ENCODE peak calls at places on chromosomes 12 and 14, in six cellular contexts. R is breast epithelium, H is AG04450, L is stomach, B is GM06990, C is dorsolateral prefrontal cortex. G is an unnamed sample.

GRCh38 chr14:51302319-51303030 is 62.4 kb downstream of the TMX1 start:
- DNase-seq in R (no peak), B (no peak), L (no peak), H (no peak), C (no peak), G (no peak)

GRCh38 chr12:40820794-40821484 is 128.7 kb downstream of the CNTN1 start:
- DNase-seq in R (no peak), C (no peak), B (no peak), L (no peak), H (no peak), G (no peak)

GRCh38 chr12:110741795-110742717 is 635 bp downstream of the PPP1CC start:
- DNase-seq in R (no peak), L (peak), B (peak), C (no peak), H (no peak), G (peak)

GRCh38 chr12:46483572-46484395 is 111.2 kb upstream of the SLC38A2 start:
- DNase-seq in C (no peak), L (no peak), H (no peak), R (no peak), B (no peak), G (no peak)

GRCh38 chr14:58977366-58977765 is 211.1 kb upstream of the DAAM1 start:
- DNase-seq in H (no peak), L (no peak), R (no peak), B (no peak), C (no peak), G (no peak)

GRCh38 chr14:93959239-93960107 is 16.9 kb downstream of the ASB2 start:
- DNase-seq in H (peak), R (peak), L (peak), B (peak), C (no peak), G (peak)

GRCh38 chr12:42090899-42091298 is 53.8 kb downstream of the GXYLT1 start:
- DNase-seq in C (no peak), H (peak), R (no peak), B (no peak), L (no peak), G (no peak)

GRCh38 chr14:67186789-67187188 is 2.5 kb upstream of the GARIN2 start:
- DNase-seq in H (no peak), C (no peak), B (no peak), L (no peak), R (no peak), G (no peak)

GRCh38 chr12:122356192-122356635 is 66.3 kb downstream of the CLIP1 start:
- DNase-seq in L (peak), B (peak), R (no peak), H (peak), C (no peak), G (no peak)

GRCh38 chr12:69595689-69596088 is 10.4 kb downstream of the CCT2 start:
- DNase-seq in L (no peak), H (no peak), C (no peak), B (no peak), R (no peak), G (no peak)

GRCh38 chr14:39614292-39614923 is 182.2 kb upstream of the FBXO33 start:
- DNase-seq in R (no peak), C (no peak), B (no peak), L (no peak), H (no peak), G (no peak)

GRCh38 chr12:46553266-46553665 is 180.7 kb upstream of the SLC38A2 start:
- DNase-seq in R (no peak), H (no peak), B (no peak), L (no peak), C (no peak), G (no peak)

GRCh38 chr12:53744730-53745129 is 7.0 kb downstream of the CISTR start:
- DNase-seq in R (no peak), C (no peak), H (no peak), L (no peak), B (no peak), G (no peak)

GRCh38 chr12:70853326-70853725 is 67.2 kb downstream of the PTPRR start:
- DNase-seq in H (peak), R (peak), L (no peak), B (no peak), C (no peak), G (no peak)

GRCh38 chr12:26126340-26127284 is 1.8 kb upstream of the BHLHE41 start:
- DNase-seq in R (peak), B (peak), H (no peak), C (peak), L (peak), G (peak)

GRCh38 chr12:47397664-47398281 is 308.1 kb downstream of the RPAP3 start:
- DNase-seq in H (no peak), L (no peak), C (no peak), R (no peak), B (no peak), G (no peak)

GRCh38 chr14:30298266-30298795 is 260.6 kb upstream of the G2E3 start:
- DNase-seq in R (no peak), L (no peak), H (no peak), B (no peak), C (no peak), G (no peak)

GRCh38 chr12:121099779-121100178 is 32.9 kb upstream of the P2RX7 start:
- DNase-seq in C (no peak), B (no peak), L (no peak), H (no peak), R (no peak), G (no peak)

GRCh38 chr12:121090576-121091125 is 42.0 kb upstream of the P2RX7 start:
- DNase-seq in H (no peak), L (no peak), B (no peak), C (no peak), R (no peak), G (no peak)

GRCh38 chr12:121092034-121092433 is 40.6 kb upstream of the P2RX7 start:
- DNase-seq in L (no peak), C (no peak), R (no peak), B (no peak), H (no peak), G (no peak)

GRCh38 chr12:121093487-121093891 is 39.2 kb upstream of the P2RX7 start:
- DNase-seq in H (no peak), C (no peak), L (no peak), R (no peak), B (no peak), G (no peak)

GRCh38 chr12:121096199-121096798 is 36.4 kb upstream of the P2RX7 start:
- DNase-seq in H (no peak), L (no peak), B (no peak), C (no peak), R (no peak), G (no peak)
- TF ChIP-seq CTCF in H (no peak), L (no peak), B (no peak), C (no peak), R (no peak), G (no peak)

DNA sequence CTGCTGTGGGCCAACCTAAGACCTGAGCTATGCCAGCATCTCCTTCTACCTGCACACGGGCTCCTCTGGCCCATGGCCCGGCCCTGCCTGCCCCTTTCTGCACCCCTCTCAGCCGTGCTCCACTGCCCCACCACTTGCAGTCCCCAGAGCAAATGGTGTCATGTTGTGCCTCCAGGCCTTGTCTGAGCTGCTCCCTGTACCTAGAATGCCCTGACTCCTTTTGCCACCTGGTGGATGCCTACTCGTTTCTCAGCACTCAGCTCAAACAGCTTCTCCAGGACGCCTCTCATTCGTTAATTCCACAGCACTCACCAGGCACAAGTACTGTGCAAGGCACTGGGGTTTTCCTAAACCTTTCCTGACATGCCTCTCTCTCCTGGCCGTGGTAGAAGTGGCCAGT is 63.2 kb upstream of the PNMA1 start:
- DNase-seq in B (no peak), R (no peak), C (no peak), H (no peak), L (no peak), G (no peak)
- TF ChIP-seq CTCF in B (peak), R (peak), C (no peak), H (no peak), L (no peak), G (no peak)

GRCh38 chr12:62925680-62926079 is 9.3 kb downstream of the PPM1H start:
- DNase-seq in R (no peak), H (no peak), L (no peak), B (no peak), C (no peak), G (no peak)
- TF ChIP-seq CTCF in R (no peak), H (no peak), L (no peak), B (no peak), C (no peak), G (no peak)

GRCh38 chr12:124568431-124569374 is 1.3 kb upstream of the NCOR2 start:
- DNase-seq in L (peak), B (peak), C (no peak), H (peak), R (peak), G (no peak)

GRCh38 chr12:124567673-124568373 is 411 bp upstream of the NCOR2 start:
- DNase-seq in H (peak), B (peak), C (peak), L (peak), R (peak), G (peak)

GRCh38 chr12:124566181-124567034 is 1.0 kb downstream of the NCOR2 start:
- DNase-seq in C (peak), R (peak), L (peak), H (peak), B (peak), G (peak)

GRCh38 chr12:124565656-124566180 is 1.7 kb downstream of the NCOR2 start:
- DNase-seq in L (no peak), H (no peak), B (no peak), C (no peak), R (no peak), G (no peak)

GRCh38 chr12:124567035-124567672 is at the start of gene NCOR2:
- DNase-seq in C (no peak), L (no peak), B (peak), R (no peak), H (no peak), G (peak)
- TF ChIP-seq CTCF in C (no peak), L (no peak), B (no peak), R (no peak), H (no peak), G (no peak)

DNA sequence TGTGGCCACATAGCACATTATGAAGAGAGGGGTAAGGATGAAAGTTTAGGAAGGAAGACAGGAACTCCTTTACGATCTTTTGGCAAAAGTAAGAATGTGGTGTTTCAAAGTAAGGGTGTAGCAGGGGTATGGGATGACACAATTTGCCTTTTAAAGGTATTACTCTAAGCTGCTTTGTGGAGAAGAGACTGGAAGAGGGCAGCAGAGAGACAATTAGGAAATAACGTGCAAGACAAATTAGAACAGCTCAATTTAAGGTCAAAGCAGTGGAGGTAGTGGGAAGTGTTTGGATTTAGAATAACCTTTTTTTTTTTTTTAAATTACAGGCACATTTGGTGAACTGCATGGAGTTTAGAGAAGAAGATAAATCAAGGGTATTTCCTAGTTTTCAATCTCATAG is 342.6 kb downstream of the NOVA1 start:
- DNase-seq in C (no peak), H (no peak), B (no peak), L (no peak), R (no peak), G (no peak)
- TF ChIP-seq CTCF in C (peak), H (peak), B (no peak), L (no peak), R (peak), G (no peak)

DNA sequence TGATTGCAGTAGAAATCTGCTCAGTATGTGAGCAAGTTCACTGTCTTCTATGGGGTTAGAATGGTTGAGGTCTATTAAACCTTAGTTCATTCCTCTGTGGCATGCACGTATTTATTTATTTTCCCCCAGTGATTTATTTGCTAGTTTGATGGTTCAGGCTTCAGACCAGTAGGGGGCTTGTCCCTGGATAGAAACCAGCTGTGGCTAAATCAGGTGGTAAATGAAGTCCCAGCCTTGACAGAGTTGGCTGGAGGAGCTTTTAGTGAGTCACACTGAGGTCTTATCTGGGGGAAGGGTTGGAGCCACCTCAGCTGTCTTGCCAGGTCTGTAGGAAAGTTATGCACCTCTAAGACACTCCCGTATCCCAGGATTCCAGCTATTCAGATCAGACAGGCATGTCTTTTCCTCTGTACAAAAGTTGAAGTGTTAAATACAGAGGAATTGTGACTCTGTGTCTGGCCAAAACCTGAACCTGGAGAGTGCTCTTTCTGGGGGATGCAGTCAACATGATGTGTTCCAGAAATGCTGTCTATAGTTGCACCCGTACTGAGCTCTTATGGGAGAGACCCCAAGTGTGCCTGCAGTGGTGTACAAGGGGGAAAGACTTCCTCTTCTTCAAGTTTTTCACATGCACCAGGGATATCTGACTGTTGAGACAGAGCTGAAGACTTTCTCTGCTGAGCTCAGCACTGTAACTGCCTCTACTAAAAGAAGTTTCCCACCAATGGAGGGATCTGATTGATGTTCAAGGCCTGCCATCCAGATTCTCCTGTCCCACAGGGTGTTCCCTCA is 1322.1 kb downstream of the TMEM121 start:
- DNase-seq in R (no peak), B (peak), C (no peak), H (no peak), L (no peak), G (no peak)
- TF ChIP-seq CTCF in R (no peak), B (peak), C (no peak), H (no peak), L (no peak), G (no peak)

DNA sequence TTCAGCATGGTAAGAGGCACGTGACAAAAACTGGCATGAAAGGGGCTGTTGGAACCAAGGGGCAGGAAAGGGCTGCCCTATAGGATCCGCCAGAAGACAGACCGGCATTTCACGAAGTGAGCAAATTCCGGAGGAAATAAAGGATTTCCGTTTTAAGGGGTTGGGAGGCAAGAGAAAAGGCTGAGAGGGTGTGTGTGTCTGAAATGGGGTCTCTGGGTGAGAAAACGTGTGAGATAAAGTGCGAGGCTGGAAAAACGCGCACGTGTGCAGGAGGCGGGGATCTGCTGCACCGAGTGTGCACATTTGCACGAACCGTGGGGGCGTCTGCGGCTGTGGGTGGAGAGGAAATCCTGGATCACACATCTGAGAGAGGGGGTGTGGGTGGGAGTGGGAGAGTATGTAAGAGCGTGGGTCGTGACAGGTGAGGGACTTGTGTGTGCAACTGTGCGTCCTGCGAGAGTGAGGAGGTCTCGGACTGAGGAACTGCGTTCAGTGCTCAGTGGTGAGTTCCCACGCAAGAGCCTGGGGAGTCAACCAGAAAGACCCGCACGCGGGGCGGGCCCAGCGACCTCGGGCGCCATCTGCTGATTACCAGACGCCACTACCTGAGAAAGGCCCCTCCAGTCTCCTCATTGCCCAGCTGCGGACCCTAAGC is 37.0 kb upstream of the P2RX7 start:
- DNase-seq in H (peak), B (peak), L (peak), R (peak), C (peak), G (peak)
- TF ChIP-seq CTCF in H (peak), B (peak), L (peak), R (peak), C (peak), G (peak)

DNA sequence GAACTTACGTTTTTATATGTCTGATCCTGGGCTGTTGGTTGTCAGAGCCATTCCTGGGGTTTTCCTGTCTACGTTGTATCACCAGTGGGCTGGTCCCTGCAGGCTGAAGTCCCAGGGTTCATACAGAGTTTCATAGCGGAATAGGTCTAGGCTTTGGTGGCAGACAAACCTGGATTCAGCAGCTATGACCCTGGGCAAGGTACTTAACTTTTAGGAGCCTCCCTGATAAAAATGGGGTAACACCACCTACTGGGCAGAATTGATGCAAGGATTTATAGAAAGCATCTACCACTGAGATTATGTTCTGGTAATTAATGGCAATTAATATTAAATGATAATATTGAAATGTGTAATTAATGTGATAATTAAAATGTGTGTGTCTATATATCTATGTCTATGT is 141.2 kb downstream of the SYNE2 start:
- DNase-seq in B (no peak), R (no peak), H (no peak), C (no peak), L (no peak), G (no peak)
- TF ChIP-seq CTCF in B (peak), R (no peak), H (peak), C (no peak), L (peak), G (peak)

GRCh38 chr14:68467425-68467824 is 325.4 kb downstream of the ZFP36L1 start:
- DNase-seq in R (no peak), C (no peak), B (no peak), L (no peak), H (no peak), G (no peak)

GRCh38 chr14:68469208-68469713 is 323.6 kb downstream of the ZFP36L1 start:
- DNase-seq in L (peak), B (no peak), C (no peak), R (no peak), H (no peak), G (no peak)

GRCh38 chr14:68468437-68469207 is 324.2 kb downstream of the ZFP36L1 start:
- DNase-seq in R (no peak), B (no peak), C (no peak), L (peak), H (no peak), G (no peak)

GRCh38 chr14:68464716-68465115 is 328.2 kb downstream of the ZFP36L1 start:
- DNase-seq in B (no peak), C (no peak), L (no peak), H (no peak), R (no peak), G (no peak)

DNA sequence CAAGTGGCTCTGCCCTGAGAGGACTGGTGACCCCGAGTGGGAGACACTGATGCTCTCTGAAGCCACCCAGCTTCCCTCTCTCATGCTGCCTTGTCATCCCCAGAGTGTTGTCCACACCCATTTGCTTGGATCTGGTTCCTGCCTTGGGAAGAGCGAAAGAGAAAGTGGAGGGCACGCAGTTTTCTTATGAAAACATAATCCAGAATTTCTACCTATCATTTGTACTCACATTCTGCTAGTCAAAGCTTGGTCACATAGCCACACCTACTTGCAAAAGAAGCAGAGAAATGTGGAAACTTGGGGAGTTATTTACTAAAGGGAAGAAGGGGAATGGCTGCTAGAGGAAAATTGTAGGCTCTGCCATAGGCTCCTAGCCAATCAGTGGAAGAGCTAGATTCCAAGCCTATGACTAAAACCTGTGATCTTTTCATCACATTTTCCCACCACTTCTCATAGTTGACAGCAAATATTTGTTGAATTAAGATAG is 326.3 kb downstream of the ZFP36L1 start:
- DNase-seq in H (peak), R (no peak), C (no peak), L (no peak), B (no peak), G (no peak)
- TF ChIP-seq CTCF in H (no peak), R (no peak), C (no peak), L (no peak), B (no peak), G (no peak)

G was measured in mesothelial cell of epicardium.